ENCODE peak calls at places on chromosomes 7 and 10, in four cellular contexts. Y is stimulated activated CD8-positive, alpha-beta memory T cell treated with anti-CD3 and anti-CD28 coated beads, Interleukin-7, amount 100 ng/mL, for 4 hours; L is NCI-H2171; R is GM19239. A is an unnamed sample.

GRCh38 chr10:67976292-67977245 is 92.1 kb downstream of the SIRT1 start:
- DNase-seq in L (no peak), Y (no peak), R (no peak), A (no peak)

GRCh38 chr7:16611711-16612110 is 33.8 kb downstream of the ANKMY2 start:
- DNase-seq in Y (no peak), L (no peak), R (no peak), A (no peak)

GRCh38 chr10:43361532-43362190 is 9.8 kb upstream of the FXYD4 start:
- DNase-seq in R (no peak), Y (peak; percentile 7), L (no peak), A (no peak)

GRCh38 chr7:106346678-106347217 is 62.0 kb upstream of the NAMPT start:
- DNase-seq in R (peak; percentile 14), L (no peak), Y (no peak), A (no peak)

GRCh38 chr10:89042547-89042946 is 51.9 kb downstream of the FAS start:
- DNase-seq in L (no peak), Y (no peak), R (no peak), A (no peak)

GRCh38 chr7:77811895-77812685 is 13.5 kb downstream of the PHTF2 start:
- DNase-seq in Y (no peak), L (no peak), R (no peak), A (no peak)

GRCh38 chr10:126302831-126303230 is 85.4 kb downstream of the ADAM12 start:
- DNase-seq in L (no peak), R (no peak), Y (no peak), A (no peak)

GRCh38 chr7:26048663-26049062 is 103.3 kb upstream of the NFE2L3 start:
- DNase-seq in L (no peak), Y (no peak), R (no peak), A (no peak)

GRCh38 chr7:156115582-156115981 is 303.3 kb upstream of the SHH start:
- DNase-seq in L (no peak), Y (no peak), R (no peak), A (no peak)

GRCh38 chr10:3811331-3811870 is 26.4 kb upstream of the KLF6 start:
- DNase-seq in R (no peak), Y (peak; percentile 24), L (no peak), A (no peak)

GRCh38 chr10:61181832-61182231 is 237.8 kb upstream of the RHOBTB1 start:
- DNase-seq in L (no peak), R (no peak), Y (no peak), A (no peak)

GRCh38 chr7:102934670-102935069 is 21.9 kb downstream of the LRRC17 start:
- DNase-seq in L (no peak), Y (no peak), R (no peak), A (no peak)

A was measured in GM12891.